ENCODE peak calls at places on chromosome 22, in six cellular contexts. T is H9, R is H1, C is IMR-90, H is neuronal stem cell, I is mesendoderm. G is an unnamed sample.

GRCh38 chr22:19679476-19680099 is 34.7 kb upstream of the SEPTIN5 start:
- DNase-seq in T (peak; percentile 79), R (peak; percentile 96), C (no peak), H (no peak), I (peak; percentile 53), G (peak; percentile 2)

GRCh38 chr22:45987462-45987861 is 10.5 kb upstream of the WNT7B start:
- DNase-seq in T (peak; percentile 79), R (no peak), C (no peak), H (no peak), I (peak; percentile 64), G (no peak)

GRCh38 chr22:27170491-27170890 is 513.1 kb downstream of the MIAT start:
- DNase-seq in T (no peak), R (no peak), C (peak; percentile 48), H (no peak), I (no peak), G (peak; percentile 89)

GRCh38 chr22:19879248-19879575 is 24.5 kb upstream of the GNB1L start:
- DNase-seq in T (peak; percentile 29), R (peak; percentile 41), C (no peak), H (no peak), I (no peak), G (no peak)

GRCh38 chr22:43829904-43830851 is 18.1 kb upstream of the EFCAB6 start:
- DNase-seq in T (no peak), R (no peak), C (peak; percentile 54), H (no peak), I (no peak), G (no peak)

GRCh38 chr22:24824915-24825314 is 18.9 kb downstream of the SGSM1 start:
- DNase-seq in T (no peak), R (no peak), C (no peak), H (no peak), I (no peak), G (no peak)

GRCh38 chr22:19565921-19566598 is 41.9 kb upstream of the CLDN5 start:
- DNase-seq in T (no peak), R (no peak), C (no peak), H (no peak), I (no peak), G (no peak)

GRCh38 chr22:42171417-42171816 is 40.8 kb upstream of the CYP2D6 start:
- DNase-seq in T (no peak), R (no peak), C (no peak), H (no peak), I (peak; percentile 71), G (no peak)

GRCh38 chr22:46187862-46188261 is 37.5 kb downstream of the PPARA start:
- DNase-seq in T (no peak), R (no peak), C (no peak), H (no peak), I (peak; percentile 20), G (no peak)

GRCh38 chr22:23696326-23696851 is 5.6 kb downstream of the RGL4 start:
- DNase-seq in T (no peak), R (no peak), C (peak; percentile 56), H (no peak), I (no peak), G (no peak)

DNA sequence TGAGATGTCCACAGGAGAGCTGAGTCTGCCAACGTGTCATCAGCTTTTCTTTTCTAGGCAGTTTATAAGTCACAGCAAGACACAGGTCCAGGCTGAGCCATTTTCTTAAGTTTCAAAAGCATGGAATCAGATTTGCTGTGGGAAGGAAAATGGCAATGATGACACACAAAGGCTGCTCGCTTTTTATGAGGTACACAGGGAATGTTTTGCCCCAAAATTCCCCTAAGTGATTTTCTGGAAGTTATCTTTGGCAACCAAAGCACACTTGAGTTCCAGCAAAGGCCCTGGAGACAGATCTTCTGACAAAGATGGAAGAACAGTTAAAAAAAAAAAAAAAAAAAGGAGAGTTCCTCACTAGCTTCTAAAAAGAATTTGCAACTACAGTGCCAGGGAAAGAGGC is 260.9 kb downstream of the LARGE1 start:
- DNase-seq in T (no peak), R (no peak), C (no peak), H (no peak), I (no peak), G (no peak)
- H2BK15ac ChIP-seq in T (no peak overlapping the region), R (no peak overlapping the region), C (no peak overlapping the region), H (no peak overlapping the region), I (no peak overlapping the region), G (no peak overlapping the region)

DNA sequence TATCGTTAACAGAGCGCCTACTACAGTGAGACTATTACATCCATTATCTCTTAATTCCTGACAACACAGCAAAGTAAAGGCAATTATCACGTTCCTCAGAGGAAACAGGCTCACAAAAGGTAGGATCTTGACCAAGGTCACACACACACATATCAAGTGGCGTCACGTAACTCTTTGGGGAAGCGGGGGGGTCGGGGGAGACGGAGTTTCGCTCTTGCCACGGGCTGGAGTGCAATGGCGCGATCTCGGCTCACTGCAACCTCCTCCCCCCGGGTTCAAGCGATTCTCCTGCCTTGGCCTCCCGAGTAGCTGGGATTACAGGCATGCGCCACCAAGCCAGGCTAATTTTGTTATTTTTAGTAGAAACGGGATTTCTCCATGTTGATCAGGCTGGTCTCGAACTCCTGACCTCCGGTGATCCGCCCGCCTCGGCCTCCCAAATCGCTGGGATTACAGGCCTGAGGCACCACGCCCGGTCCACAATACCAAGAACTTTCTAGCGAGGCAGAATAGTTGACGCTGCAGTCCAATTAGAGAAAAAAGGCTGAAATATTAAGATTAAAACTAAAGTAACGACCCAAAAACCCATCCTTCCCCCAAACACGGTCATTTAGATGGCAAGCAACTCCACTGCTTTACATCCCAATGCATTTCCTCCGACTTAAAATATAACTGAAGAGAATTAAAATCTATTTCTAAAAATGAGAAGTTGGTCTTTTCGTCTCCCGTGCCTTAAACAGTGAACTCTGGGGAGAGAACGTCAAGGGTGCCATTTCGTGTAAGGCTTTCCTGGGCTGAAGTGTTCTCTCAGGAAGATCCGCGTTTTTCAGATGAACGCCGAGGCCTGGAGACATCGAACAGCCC is 1.1 kb downstream of the DDX17 start:
- DNase-seq in T (no peak), R (no peak), C (peak; percentile 48), H (peak; percentile 27), I (peak; percentile 82), G (peak; percentile 71)
- H2BK5ac ChIP-seq in T (peak overlapping the region; percentile 88), R (peak overlapping the region; percentile 100), C (peak overlapping the region; percentile 97), H (peak overlapping the region; percentile 100), I (no peak overlapping the region), G (peak overlapping the region; percentile 99)

GRCh38 chr22:39897841-39898240 is 3.0 kb upstream of the GRAP2 start:
- DNase-seq in T (no peak), R (no peak), C (no peak), H (no peak), I (no peak), G (no peak)
- H3K4me2 ChIP-seq in T (no peak overlapping the region), R (no peak overlapping the region), C (no peak overlapping the region), H (no peak overlapping the region), I (no peak overlapping the region), G (no peak overlapping the region)

DNA sequence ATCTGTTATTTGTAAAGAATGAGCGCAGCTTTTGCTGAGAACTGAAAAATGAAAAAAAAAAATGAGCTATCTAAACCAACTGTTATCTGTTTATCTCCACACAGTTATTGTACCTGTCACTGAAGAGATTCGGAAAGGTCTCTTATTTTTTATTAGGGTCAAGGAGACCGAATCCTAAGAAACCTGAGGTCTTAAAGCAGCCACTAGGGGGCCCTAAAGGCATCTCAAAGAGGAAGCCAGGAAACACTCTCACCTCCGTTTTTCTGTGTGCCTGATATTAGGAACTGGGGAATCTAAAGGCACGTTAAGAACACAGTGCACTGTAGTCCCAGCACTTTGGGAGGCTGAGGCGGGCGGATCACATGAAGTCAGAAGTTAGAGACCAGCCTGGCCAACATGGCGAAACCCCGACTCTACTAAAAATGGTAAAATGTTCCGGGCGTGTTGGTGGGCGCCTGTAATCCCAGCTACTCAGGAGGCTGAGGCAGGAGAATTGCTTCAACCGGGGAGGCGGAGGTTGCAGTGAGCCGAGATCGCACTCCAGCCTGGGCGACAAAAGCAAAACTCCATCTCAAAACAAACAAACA is 3.5 kb upstream of the LARGE1 start:
- DNase-seq in T (peak; percentile 69), R (peak; percentile 76), C (peak; percentile 74), H (peak; percentile 78), I (peak; percentile 91), G (peak; percentile 73)
- H2BK15ac ChIP-seq in T (no peak overlapping the region), R (no peak overlapping the region), C (no peak overlapping the region), H (no peak overlapping the region), I (no peak overlapping the region), G (no peak overlapping the region)

DNA sequence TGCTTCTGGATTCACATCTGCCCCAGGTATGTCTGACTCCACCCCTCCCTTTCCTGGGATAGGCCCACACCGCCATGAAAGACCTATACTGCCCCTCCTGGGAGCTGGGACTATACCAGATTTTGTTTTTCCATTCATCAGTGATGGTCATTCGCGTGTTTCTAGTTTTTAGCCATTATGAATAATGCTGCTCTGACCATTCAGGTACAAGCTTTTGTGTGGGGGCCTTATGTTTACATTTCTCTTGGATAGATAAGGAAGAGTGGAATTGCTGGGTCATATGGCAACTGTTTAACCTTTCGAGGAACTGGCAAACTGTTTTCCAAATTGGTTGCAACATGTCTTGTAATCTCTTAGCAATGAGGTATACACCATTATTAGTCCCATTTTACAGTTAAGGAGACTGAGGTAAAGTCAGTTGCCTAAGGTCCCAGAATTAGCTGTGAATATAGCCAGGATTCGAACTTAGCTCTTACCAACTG is 1.2 kb upstream of the TBC1D10A start:
- DNase-seq in T (peak; percentile 57), R (no peak), C (no peak), H (no peak), I (peak; percentile 69), G (peak; percentile 22)
- H2BK5ac ChIP-seq in T (no peak overlapping the region), R (no peak overlapping the region), C (no peak overlapping the region), H (no peak overlapping the region), I (no peak overlapping the region), G (no peak overlapping the region)

GRCh38 chr22:36253523-36254490 is 874 bp downstream of the APOL1 start:
- DNase-seq in T (peak; percentile 9), R (no peak), C (no peak), H (no peak), I (no peak), G (no peak)
- H3K4me2 ChIP-seq in T (no peak overlapping the region), R (no peak overlapping the region), C (no peak overlapping the region), H (no peak overlapping the region), I (no peak overlapping the region), G (no peak overlapping the region)

GRCh38 chr22:38214248-38215056 is 12.7 kb downstream of the MAFF start:
- DNase-seq in T (peak; percentile 88), R (peak; percentile 95), C (peak; percentile 49), H (peak; percentile 70), I (peak; percentile 83), G (peak; percentile 61)
- H2BK15ac ChIP-seq in T (no peak overlapping the region), R (no peak overlapping the region), C (no peak overlapping the region), H (peak overlapping the region; percentile 89), I (no peak overlapping the region), G (peak overlapping the region; percentile 33)

GRCh38 chr22:28985581-28986290 is 75.9 kb downstream of the C22orf31 start:
- DNase-seq in T (no peak), R (no peak), C (no peak), H (no peak), I (no peak), G (no peak)
- H2BK5ac ChIP-seq in T (no peak overlapping the region), R (no peak overlapping the region), C (no peak overlapping the region), H (no peak overlapping the region), I (no peak overlapping the region), G (no peak overlapping the region)